ENCODE peak calls at places on chromosome 2, in seven cellular contexts. P is stimulated activated CD4-positive, alpha-beta T cell treated with anti-CD3 and anti-CD28 coated beads, Interleukin-1b, Interleukin-23, amount 100 ng/mL, for 1 hour; D is HuH-7; F is SHP77; W is ureter; U is activated CD4-positive, alpha-beta T cell treated with anti-CD3 and anti-CD28 coated beads, Interleukin-2, amount 50 U/mL, for 48 hours; V is GM12891. H is an unnamed sample.

GRCh38 chr2:175684466-175684865 is 317.6 kb downstream of the LNPK start:
- DNase-seq in P (no peak), W (no peak), D (no peak), V (no peak), U (no peak), F (no peak), H (no peak)

GRCh38 chr2:144307711-144308110 is 212.2 kb downstream of the ZEB2 start:
- DNase-seq in P (no peak), D (no peak), W (no peak), V (no peak), U (no peak), F (no peak), H (no peak)

GRCh38 chr2:134457765-134458202 is 203.9 kb downstream of the MGAT5 start:
- DNase-seq in F (no peak), W (no peak), D (no peak), U (no peak), V (no peak), P (no peak), H (no peak)

GRCh38 chr2:120722211-120722602 is 13.5 kb upstream of the GLI2 start:
- DNase-seq in W (no peak), F (no peak), D (no peak), P (no peak), V (no peak), U (no peak), H (no peak)

GRCh38 chr2:241204010-241204384 is 15.5 kb downstream of the ANO7 start:
- DNase-seq in P (no peak), F (no peak), W (no peak), U (no peak), D (no peak), V (no peak), H (no peak)

GRCh38 chr2:129055242-129055641 is 736.6 kb upstream of the HS6ST1 start:
- DNase-seq in F (no peak), W (no peak), U (no peak), P (no peak), V (no peak), D (no peak), H (no peak)

GRCh38 chr2:55017880-55018279 is 32.4 kb downstream of the RTN4 start:
- DNase-seq in W (no peak), D (no peak), U (no peak), F (no peak), V (no peak), P (no peak), H (no peak)

GRCh38 chr2:172465417-172466334 is 38.3 kb downstream of the ITGA6 start:
- DNase-seq in F (peak), P (peak), W (peak), U (peak), V (peak), D (peak), H (peak)

GRCh38 chr2:75622500-75622899 is 24.1 kb upstream of the MRPL19 start:
- DNase-seq in P (no peak), U (no peak), D (no peak), F (no peak), V (no peak), W (no peak), H (no peak)

GRCh38 chr2:203893386-203893785 is 25.8 kb downstream of the CTLA4 start:
- DNase-seq in V (no peak), F (no peak), D (no peak), P (no peak), W (no peak), U (no peak), H (no peak)

GRCh38 chr2:169822785-169823392 is 1.8 kb downstream of the METTL5 start:
- DNase-seq in W (no peak), U (no peak), D (no peak), F (no peak), V (no peak), P (no peak), H (no peak)

GRCh38 chr2:20925265-20925889 is 102.5 kb upstream of the LDAH start:
- DNase-seq in P (no peak), W (no peak), D (peak), F (no peak), U (peak), V (no peak), H (no peak)

GRCh38 chr2:159640176-159640575 is 23.8 kb upstream of the BAZ2B start:
- DNase-seq in V (no peak), P (no peak), U (no peak), W (no peak), F (no peak), D (no peak), H (no peak)

GRCh38 chr2:18934886-18935285 is 345.5 kb upstream of the NT5C1B start:
- DNase-seq in F (no peak), D (no peak), W (no peak), V (no peak), U (no peak), P (no peak), H (no peak)

GRCh38 chr2:226180485-226180884 is 619.1 kb downstream of the IRS1 start:
- DNase-seq in P (no peak), V (no peak), D (no peak), U (no peak), F (no peak), W (no peak), H (no peak)

GRCh38 chr2:182618672-182619079 is 97.4 kb upstream of the DNAJC10 start:
- DNase-seq in F (no peak), V (no peak), U (no peak), D (no peak), W (no peak), P (no peak), H (no peak)